ENCODE peak calls at places on chromosome 4, in four cellular contexts. V is HepG2, I is GM12878, Y is H1. H is an unnamed sample.

GRCh38 chr4:129364747-129365452 is 268.9 kb downstream of the C4orf33 start:
- DNase-seq in Y (no peak), V (no peak), I (no peak), H (no peak)

GRCh38 chr4:10032625-10033024 is 11.3 kb upstream of the SLC2A9 start:
- DNase-seq in V (peak; percentile 73), Y (no peak), I (no peak), H (no peak)

GRCh38 chr4:114108869-114109268 is 129.4 kb upstream of the ARSJ start:
- DNase-seq in I (peak; percentile 15), Y (no peak), V (peak; percentile 0), H (peak; percentile 22)

GRCh38 chr4:177127658-177128057 is 182.0 kb upstream of the NEIL3 start:
- DNase-seq in V (no peak), Y (no peak), I (no peak), H (no peak)

GRCh38 chr4:152778656-152779512 is 646 bp downstream of the TIGD4 start:
- DNase-seq in I (no peak), Y (no peak), V (peak; percentile 3), H (peak; percentile 43)

GRCh38 chr4:40003986-40004385 is 26.3 kb upstream of the PDS5A start:
- DNase-seq in I (no peak), V (no peak), Y (no peak), H (no peak)

GRCh38 chr4:5381981-5382441 is 326.3 kb downstream of the EVC2 start:
- DNase-seq in Y (no peak), I (no peak), V (no peak), H (no peak)

GRCh38 chr4:111775908-111776307 is 369.3 kb upstream of the FAM241A start:
- DNase-seq in Y (no peak), V (no peak), I (no peak), H (no peak)

GRCh38 chr4:42750091-42750490 is 93.2 kb upstream of the ATP8A1 start:
- DNase-seq in V (no peak), I (peak; percentile 3), Y (no peak), H (peak; percentile 39)

GRCh38 chr4:140019619-140020367 is 134.2 kb downstream of the MAML3 start:
- DNase-seq in V (peak; percentile 85), Y (no peak), I (no peak), H (no peak)

GRCh38 chr4:26441110-26441509 is 49.2 kb downstream of the CCKAR start:
- DNase-seq in V (peak; percentile 10), I (no peak), Y (no peak), H (no peak)

GRCh38 chr4:38266616-38267015 is 306.4 kb downstream of the PTTG2 start:
- DNase-seq in Y (no peak), I (no peak), V (peak; percentile 6), H (no peak)

GRCh38 chr4:101081695-101082369 is 265.5 kb downstream of the PPP3CA start:
- DNase-seq in Y (no peak), I (no peak), V (no peak), H (no peak)

GRCh38 chr4:113114884-113115283 is 65.4 kb downstream of the ANK2 start:
- DNase-seq in Y (no peak), I (no peak), V (no peak), H (no peak)

GRCh38 chr4:475962-476361 is 23.0 kb downstream of the ZNF721 start:
- DNase-seq in Y (no peak), V (no peak), I (no peak), H (no peak)

GRCh38 chr4:1402021-1402515 is 4.2 kb downstream of the NKX1-1 start:
- DNase-seq in Y (no peak), I (no peak), V (no peak), H (peak; percentile 39)

GRCh38 chr4:7842384-7843279 is 97.0 kb downstream of the AFAP1 start:
- DNase-seq in Y (no peak), I (no peak), V (no peak), H (no peak)

GRCh38 chr4:118177121-118177520 is 142.8 kb downstream of the NDST3 start:
- DNase-seq in V (no peak), Y (no peak), I (no peak), H (no peak)

GRCh38 chr4:128353791-128354190 is 66.2 kb upstream of the PGRMC2 start:
- DNase-seq in Y (no peak), V (no peak), I (no peak), H (no peak)

GRCh38 chr4:183633476-183634058 is 25.4 kb downstream of the RWDD4 start:
- DNase-seq in V (no peak), I (no peak), Y (no peak), H (no peak)

GRCh38 chr4:121096174-121096573 is 23.8 kb upstream of the NDNF start:
- DNase-seq in I (no peak), V (no peak), Y (no peak), H (no peak)

GRCh38 chr4:2303686-2304320 is 41.9 kb upstream of the MXD4 start:
- DNase-seq in I (no peak), V (no peak), Y (no peak), H (no peak)

GRCh38 chr4:170083546-170083945 is 6.2 kb downstream of the AADAT start:
- DNase-seq in V (no peak), I (no peak), Y (no peak), H (no peak)

GRCh38 chr4:25162566-25162965 is 2.3 kb upstream of the SEPSECS start:
- DNase-seq in I (no peak), Y (no peak), V (no peak), H (no peak)

GRCh38 chr4:27239651-27240050 is 379.0 kb downstream of the STIM2 start:
- DNase-seq in V (no peak), Y (no peak), I (no peak), H (no peak)

GRCh38 chr4:79331126-79331876 is 5.4 kb upstream of the NAA11 start:
- DNase-seq in Y (no peak), V (no peak), I (no peak), H (no peak)

GRCh38 chr4:46179356-46179755 is 55.5 kb upstream of the GABRG1 start:
- DNase-seq in Y (no peak), V (no peak), I (no peak), H (no peak)

GRCh38 chr4:125432078-125432477 is 117.3 kb downstream of the FAT4 start:
- DNase-seq in Y (peak; percentile 25), V (peak; percentile 0), I (no peak), H (no peak)

GRCh38 chr4:108157655-108158054 is 11.1 kb downstream of the LEF1 start:
- DNase-seq in Y (no peak), V (no peak), I (no peak), H (no peak)

GRCh38 chr4:20844311-20844710 is 144.1 kb downstream of the PACRGL start:
- DNase-seq in V (no peak), I (no peak), Y (no peak), H (no peak)

DNA sequence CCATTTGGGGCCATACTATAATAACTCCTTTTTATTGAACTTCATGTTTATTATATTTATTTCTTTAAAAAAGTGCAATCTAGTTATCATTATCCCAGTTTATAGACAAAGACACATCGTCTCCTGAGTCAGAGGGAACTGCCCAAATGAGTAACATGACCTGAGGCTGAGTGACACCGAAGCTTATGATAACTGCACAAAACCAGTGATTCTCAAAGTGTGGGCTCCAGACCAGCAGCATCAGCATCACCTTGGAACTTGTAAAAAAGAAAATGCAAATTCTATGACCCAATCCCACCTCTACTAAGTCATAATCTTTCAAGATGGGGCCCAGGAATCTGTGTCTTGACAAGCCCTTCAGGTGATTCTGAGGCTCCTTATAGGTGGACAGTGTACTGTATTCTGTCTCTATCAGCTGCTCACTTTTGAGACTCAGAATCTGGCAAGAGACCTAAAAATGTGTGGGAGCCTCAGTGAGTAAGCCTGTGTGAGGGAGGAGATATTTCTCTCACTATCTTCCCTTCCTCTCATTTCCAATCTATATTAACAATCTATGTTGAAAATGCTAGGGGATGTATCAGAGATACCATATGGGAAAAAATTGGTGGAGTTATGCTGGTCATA is 147.0 kb downstream of the PACRGL start:
- DNase-seq in V (no peak), Y (no peak), I (no peak), H (no peak)
- TF ChIP-seq TCF12 in V (no peak), Y (no peak), I (no peak), H (no peak)

DNA sequence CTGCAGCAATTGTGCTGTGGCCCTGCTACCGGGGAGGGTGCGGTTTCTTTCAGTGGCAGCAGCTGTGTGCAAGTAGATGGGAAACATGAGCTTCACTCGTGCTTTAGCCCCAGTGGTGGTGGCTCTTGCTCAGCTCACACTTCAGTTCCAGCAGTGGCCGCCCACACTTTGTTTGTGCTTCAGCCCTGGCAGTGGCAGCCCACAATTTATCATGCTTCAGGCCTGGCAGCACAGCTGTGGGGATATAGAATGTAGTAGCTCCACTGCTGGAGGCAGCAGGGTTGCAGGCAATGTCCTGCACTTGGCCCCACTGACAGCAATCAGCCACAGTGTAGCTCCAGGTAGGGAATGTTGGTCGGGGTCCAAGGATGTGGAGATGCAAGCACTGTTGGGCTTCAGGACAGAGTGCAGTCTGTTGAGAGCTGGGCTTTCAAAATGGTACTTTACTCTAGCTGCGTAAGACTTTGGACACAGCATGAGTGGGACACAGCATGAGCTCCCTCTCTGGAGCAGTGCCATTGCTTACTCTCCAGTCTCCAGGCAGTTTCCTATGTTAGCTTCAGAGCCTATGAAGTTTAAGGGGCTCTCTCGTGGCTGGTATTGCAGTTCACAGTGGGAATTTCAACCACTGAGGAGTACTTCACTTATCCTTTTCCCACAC is 413.1 kb downstream of the PDGFC start:
- DNase-seq in I (no peak), Y (no peak), V (no peak), H (no peak)
- TF ChIP-seq TCF12 in I (no peak), Y (no peak), V (no peak), H (no peak)

GRCh38 chr4:73864365-73864764 is 4.8 kb upstream of the CXCL1 start:
- DNase-seq in Y (no peak), I (no peak), V (peak; percentile 11), H (no peak)

GRCh38 chr4:73864973-73865372 is 4.2 kb upstream of the CXCL1 start:
- DNase-seq in I (no peak), Y (no peak), V (no peak), H (no peak)

GRCh38 chr4:73867783-73868182 is 1.4 kb upstream of the CXCL1 start:
- DNase-seq in I (no peak), V (no peak), Y (no peak), H (no peak)

GRCh38 chr4:73865697-73866096 is 3.5 kb upstream of the CXCL1 start:
- DNase-seq in Y (no peak), V (no peak), I (no peak), H (no peak)

DNA sequence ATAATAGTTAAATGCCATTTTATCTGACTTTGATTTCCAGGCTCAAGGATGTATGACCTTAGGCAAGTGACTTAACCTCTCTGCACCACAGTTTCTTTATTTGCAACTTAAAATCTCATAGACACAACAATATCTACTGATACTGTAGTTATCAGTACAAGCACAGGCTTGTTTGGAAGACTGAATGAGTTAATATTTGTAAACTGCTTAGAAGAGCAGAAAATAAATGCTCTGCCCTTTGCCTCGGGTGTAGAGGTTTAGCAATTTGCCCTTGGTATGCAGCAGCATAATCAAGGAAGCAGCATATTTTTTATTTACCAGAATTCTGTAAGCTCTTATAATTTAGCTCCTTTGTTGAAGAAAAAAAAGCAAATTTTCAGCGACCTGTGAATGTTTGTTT is 3.0 kb upstream of the CXCL1 start:
- DNase-seq in I (no peak), V (no peak), Y (no peak), H (no peak)
- TF ChIP-seq TCF12 in I (no peak), V (no peak), Y (no peak), H (no peak)

GRCh38 chr4:141501931-141502330 is 134.5 kb upstream of the IL15 start:
- DNase-seq in I (no peak), V (no peak), Y (no peak), H (no peak)
- TF ChIP-seq TCF12 in I (no peak), V (no peak), Y (no peak), H (peak; percentile 31)

DNA sequence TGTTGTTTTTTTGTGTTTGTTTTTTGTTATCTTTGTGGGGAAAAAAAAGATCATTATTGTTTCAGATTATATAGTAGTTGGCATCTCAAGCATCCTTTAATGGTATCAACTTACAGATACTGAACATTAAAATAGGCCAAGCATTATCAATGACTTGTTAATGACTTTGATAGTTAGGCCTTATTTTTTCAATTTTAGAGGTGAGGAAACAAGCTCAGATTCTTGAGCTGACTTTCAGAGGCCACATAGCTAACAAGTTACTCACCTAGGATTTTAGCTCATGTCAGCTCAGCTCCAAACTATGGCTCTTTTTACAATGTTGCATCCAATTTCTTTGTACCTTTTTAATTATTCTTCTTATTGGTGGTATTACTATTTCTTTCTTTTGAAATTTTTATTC is 471 bp upstream of the PLAC8 start:
- DNase-seq in Y (no peak), V (no peak), I (no peak), H (no peak)
- TF ChIP-seq TCF12 in Y (no peak), V (no peak), I (no peak), H (no peak)

H was measured in SK-N-SH.